ENCODE peak calls at places on chromosomes 11 and 22, in eight cellular contexts. B, Y, Q, W, H, F, L and G are unnamed samples.

GRCh38 chr11:94706211-94706610 is 61.9 kb upstream of the AMOTL1 start:
- DNase-seq in Q (no peak), F (peak; percentile 51), W (no peak), Y (no peak), L (peak; percentile 76), B (no peak), H (no peak), G (no peak)

GRCh38 chr11:75725552-75726320 is 8.1 kb downstream of the MOGAT2 start:
- DNase-seq in Y (no peak), B (no peak), L (no peak), Q (no peak), W (no peak), F (no peak), H (no peak), G (no peak)

GRCh38 chr22:35430897-35431322 is 31.0 kb downstream of the MCM5 start:
- DNase-seq in Y (no peak), L (peak; percentile 93), F (peak; percentile 87), W (peak; percentile 97), Q (peak; percentile 93), B (peak; percentile 67), H (peak; percentile 91), G (peak; percentile 39)

GRCh38 chr11:104043137-104043536 is 6.7 kb downstream of the DDI1 start:
- DNase-seq in Y (no peak), H (no peak), F (no peak), B (no peak), W (no peak), L (no peak), Q (no peak), G (no peak)

GRCh38 chr11:2041153-2041552 is 43.5 kb upstream of the H19 start:
- DNase-seq in Q (no peak), W (no peak), L (no peak), Y (no peak), H (no peak), B (no peak), F (no peak), G (no peak)

GRCh38 chr11:85827768-85828639 is 17.1 kb upstream of the SYTL2 start:
- DNase-seq in Q (no peak), Y (no peak), L (no peak), B (no peak), H (no peak), F (peak; percentile 93), W (peak; percentile 95), G (peak; percentile 54)

GRCh38 chr22:27100789-27101188 is 443.4 kb downstream of the MIAT start:
- DNase-seq in Y (no peak), H (no peak), W (peak; percentile 87), B (no peak), F (no peak), L (peak; percentile 95), Q (peak; percentile 51), G (peak; percentile 43)

GRCh38 chr22:42747701-42748513 is 27.2 kb upstream of the A4GALT start:
- DNase-seq in W (peak; percentile 96), B (no peak), F (peak; percentile 86), L (no peak), Q (no peak), H (no peak), Y (no peak), G (no peak)

GRCh38 chr22:42993651-42994275 is 21.2 kb downstream of the PACSIN2 start:
- DNase-seq in Y (no peak), L (no peak), H (no peak), W (peak; percentile 60), Q (no peak), B (no peak), F (peak; percentile 65), G (no peak)

GRCh38 chr11:47565340-47566165 is at the start of gene PTPMT1:
- DNase-seq in F (peak; percentile 54), W (peak; percentile 74), Q (peak; percentile 78), B (peak; percentile 37), L (peak; percentile 91), Y (no peak), H (peak; percentile 83), G (peak; percentile 73)

GRCh38 chr11:94635072-94635471 is 67.9 kb downstream of the PIWIL4 start:
- DNase-seq in L (no peak), B (no peak), W (peak; percentile 12), F (no peak), H (no peak), Q (no peak), Y (no peak), G (no peak)

GRCh38 chr11:130127509-130127908 is 32.1 kb upstream of the ST14 start:
- DNase-seq in L (no peak), F (no peak), H (no peak), W (no peak), Y (no peak), Q (no peak), B (no peak), G (no peak)

GRCh38 chr11:70667767-70668166 is 269.4 kb downstream of the CTTN start:
- DNase-seq in L (no peak), F (no peak), B (no peak), Q (no peak), Y (no peak), H (no peak), W (no peak), G (no peak)

GRCh38 chr11:128776434-128777284 is 82.8 kb downstream of the FLI1 start:
- DNase-seq in B (peak; percentile 54), H (peak; percentile 79), W (peak; percentile 51), L (peak; percentile 87), F (peak; percentile 34), Q (peak; percentile 82), Y (no peak), G (no peak)

GRCh38 chr11:75275581-75275980 is 35.0 kb downstream of the TPBGL start:
- DNase-seq in W (peak; percentile 38), F (no peak), L (peak; percentile 47), B (peak; percentile 28), Q (no peak), Y (no peak), H (peak; percentile 53), G (no peak)

GRCh38 chr11:32090774-32091370 is at the start of gene RCN1:
- DNase-seq in L (peak; percentile 97), H (peak; percentile 79), B (no peak), W (peak; percentile 91), F (peak; percentile 71), Q (peak; percentile 85), Y (peak; percentile 33), G (peak; percentile 74)

GRCh38 chr11:95577716-95578460 is 211.7 kb downstream of the FAM76B start:
- DNase-seq in F (peak; percentile 92), W (peak; percentile 68), H (no peak), B (no peak), Y (no peak), L (no peak), Q (no peak), G (no peak)

GRCh38 chr11:62137276-62137861 is 13.6 kb downstream of the INCENP start:
- DNase-seq in W (no peak), Q (no peak), F (no peak), B (no peak), H (no peak), L (no peak), Y (no peak), G (no peak)

GRCh38 chr11:34234086-34234740 is 123.6 kb downstream of the ABTB2 start:
- DNase-seq in F (peak; percentile 35), H (no peak), Y (peak; percentile 88), B (peak; percentile 66), W (peak; percentile 78), Q (peak; percentile 57), L (peak; percentile 93), G (peak; percentile 55)

GRCh38 chr22:35314161-35314942 is 14.7 kb downstream of the TOM1 start:
- DNase-seq in L (peak; percentile 27), Y (no peak), B (no peak), F (no peak), W (no peak), Q (no peak), H (no peak), G (peak; percentile 20)

GRCh38 chr22:49427341-49427740 is 400.3 kb downstream of the BRD1 start:
- DNase-seq in L (no peak), B (no peak), H (no peak), Y (no peak), W (no peak), Q (no peak), F (no peak), G (no peak)

GRCh38 chr11:69187540-69188065 is 31.9 kb downstream of the SMIM38 start:
- DNase-seq in Y (no peak), W (no peak), H (no peak), Q (no peak), F (no peak), L (no peak), B (no peak), G (no peak)

GRCh38 chr22:42399315-42400271 is 32.6 kb downstream of the NFAM1 start:
- DNase-seq in F (no peak), L (no peak), B (no peak), Q (peak; percentile 45), Y (no peak), W (peak; percentile 27), H (peak; percentile 37), G (peak; percentile 73)

GRCh38 chr22:29478326-29479276 is 1.4 kb upstream of the NEFH start:
- DNase-seq in W (peak; percentile 23), Y (no peak), F (no peak), L (peak; percentile 68), Q (peak; percentile 61), H (no peak), B (no peak), G (no peak)

GRCh38 chr11:129375731-129376657 is at the start of gene BARX2:
- DNase-seq in Q (peak; percentile 74), W (peak; percentile 57), Y (no peak), B (no peak), H (peak; percentile 55), L (peak; percentile 91), F (peak; percentile 64), G (peak; percentile 65)